ENCODE peak calls at places on chromosome 3, in five cellular contexts. V is CD4-positive, alpha-beta memory T cell; Q is astrocyte; I is upper lobe of left lung; N is SK-N-SH. R is an unnamed sample.

GRCh38 chr3:142566096-142566495 is 12.4 kb downstream of the ATR start:
- DNase-seq in Q (no peak), V (no peak), I (no peak), N (no peak), R (no peak)

GRCh38 chr3:46660543-46661523 is 32.6 kb downstream of the ALS2CL start:
- DNase-seq in V (no peak), Q (no peak), I (no peak), N (peak), R (peak)

GRCh38 chr3:175980731-175981130 is 1121.6 kb downstream of the NAALADL2 start:
- DNase-seq in N (no peak), I (no peak), Q (peak), V (no peak), R (no peak)

GRCh38 chr3:71891483-71891882 is 106.5 kb upstream of the PROK2 start:
- DNase-seq in V (no peak), Q (no peak), I (no peak), N (no peak), R (no peak)

GRCh38 chr3:149657796-149658443 is at the start of gene WWTR1:
- DNase-seq in I (peak), Q (peak), V (peak), N (peak), R (peak)

GRCh38 chr3:77042892-77043291 is 3.0 kb downstream of the ROBO2 start:
- DNase-seq in Q (no peak), N (peak), I (no peak), V (no peak), R (no peak)

GRCh38 chr3:157938154-157938774 is 168.0 kb downstream of the SHOX2 start:
- DNase-seq in N (no peak), Q (peak), I (no peak), V (no peak), R (peak)

GRCh38 chr3:65597225-65597951 is 441.3 kb downstream of the MAGI1 start:
- DNase-seq in Q (peak), N (peak), V (no peak), I (peak), R (peak)

GRCh38 chr3:120244834-120245225 is 40.2 kb downstream of the GPR156 start:
- DNase-seq in Q (no peak), V (no peak), I (no peak), N (no peak), R (peak)

R was measured in M059J.